ENCODE peak calls at places on chromosomes 11 and 22, in four cellular contexts. K is upper lobe of left lung, E is PC-3, G is body of pancreas. Q is an unnamed sample. For H3K9me3, the result is how much of the 10 kb centered on the place peaks cover.

GRCh38 chr11:27468643-27469332 is 3.8 kb downstream of the LGR4 start:
- DNase-seq in K (no peak), G (peak), E (peak), Q (no peak)

GRCh38 chr22:30320021-30320556 is 6.7 kb downstream of the TBC1D10A start:
- DNase-seq in E (no peak), G (no peak), K (no peak), Q (no peak)

GRCh38 chr22:43110927-43111623 is 525 bp downstream of the BIK start:
- DNase-seq in E (peak), G (peak), K (peak), Q (peak)

GRCh38 chr11:64267207-64267945 is 16.0 kb downstream of the PLCB3 start:
- DNase-seq in G (no peak), K (no peak), E (no peak), Q (no peak)

GRCh38 chr22:34993548-34993947 is 72.4 kb upstream of the ISX start:
- DNase-seq in G (peak), E (no peak), K (no peak), Q (no peak)

GRCh38 chr11:58757449-58757848 is 25.7 kb upstream of the GLYAT start:
- DNase-seq in E (no peak), K (no peak), G (no peak), Q (no peak)

GRCh38 chr22:22167791-22168189 is 76.8 kb upstream of the VPREB1 start:
- DNase-seq in K (no peak), E (no peak), G (no peak), Q (no peak)

GRCh38 chr22:27212617-27213177 is 555.3 kb downstream of the MIAT start:
- DNase-seq in E (no peak), K (peak), G (peak), Q (no peak)

GRCh38 chr11:65013692-65014145 is 241 bp upstream of the ARL2 start:
- DNase-seq in K (peak), E (peak), G (peak), Q (peak)

GRCh38 chr22:30038219-30038618 is 42.0 kb upstream of the HORMAD2 start:
- DNase-seq in K (no peak), E (peak), G (peak), Q (no peak)

GRCh38 chr11:83914995-83915394 is 628.8 kb upstream of the CCDC90B start:
- DNase-seq in G (no peak), K (no peak), E (no peak), Q (no peak)

GRCh38 chr11:10730151-10730550 is 20.9 kb upstream of the CTR9 start:
- DNase-seq in G (no peak), K (no peak), E (no peak), Q (no peak)

GRCh38 chr11:60130496-60130895 is 42.0 kb downstream of the MS4A2 start:
- DNase-seq in K (no peak), G (peak), E (peak), Q (no peak)

GRCh38 chr11:65316311-65316978 is 1.8 kb downstream of the CDC42EP2 start:
- DNase-seq in G (no peak), E (peak), K (peak), Q (no peak)

GRCh38 chr11:131866535-131867400 is 496.4 kb downstream of the NTM start:
- DNase-seq in K (no peak), E (no peak), G (no peak), Q (no peak)

GRCh38 chr22:32932176-32932575 is 126.0 kb downstream of the SYN3 start:
- DNase-seq in E (no peak), G (no peak), K (no peak), Q (no peak)

GRCh38 chr11:85826096-85826855 is 15.3 kb upstream of the SYTL2 start:
- DNase-seq in E (peak), G (no peak), K (no peak), Q (no peak)

GRCh38 chr11:67401495-67402191 is at the start of gene PPP1CA:
- DNase-seq in E (peak), K (peak), G (peak), Q (peak)

GRCh38 chr11:75565221-75565814 is 3.3 kb downstream of the SERPINH1 start:
- DNase-seq in G (peak), K (peak), E (peak), Q (no peak)

GRCh38 chr22:27670701-27671412 is 130.7 kb downstream of the MN1 start:
- DNase-seq in G (peak), E (peak), K (peak), Q (no peak)

GRCh38 chr11:74015919-74016684 is 7.2 kb upstream of the UCP3 start:
- DNase-seq in K (no peak), E (no peak), G (no peak), Q (no peak)

GRCh38 chr22:29733362-29734322 is 13.8 kb downstream of the CABP7 start:
- DNase-seq in E (no peak), K (no peak), G (peak), Q (no peak)

GRCh38 chr11:122186439-122187080 is 70.5 kb upstream of the BLID start:
- DNase-seq in K (no peak), G (no peak), E (peak), Q (no peak)

GRCh38 chr11:28342704-28343103 is 234.5 kb downstream of the METTL15 start:
- DNase-seq in G (no peak), K (no peak), E (no peak), Q (no peak)

GRCh38 chr11:31106963-31107576 is 262.5 kb downstream of the DCDC1 start:
- DNase-seq in K (peak), G (peak), E (peak), Q (peak)

DNA sequence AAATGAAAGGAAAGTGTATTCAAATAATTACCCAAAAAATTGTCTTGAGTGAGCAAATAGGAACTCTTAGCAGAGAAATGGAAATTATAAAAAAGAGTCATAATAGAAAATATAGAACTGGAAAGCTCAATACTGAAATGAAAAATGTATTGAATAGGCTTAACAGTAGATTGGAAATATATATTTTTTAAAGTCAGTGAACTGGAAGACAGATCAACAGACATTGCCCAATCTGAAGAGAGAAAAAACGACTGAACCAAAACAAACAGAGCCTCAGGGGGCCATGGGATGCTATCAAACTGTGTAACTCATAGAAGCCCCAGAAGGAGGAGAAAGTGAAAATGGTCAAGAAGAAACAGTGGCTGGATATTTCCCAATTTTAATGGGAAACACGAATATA is 32.6 kb downstream of the TBX1 start:
- DNase-seq in K (no peak), E (no peak), G (no peak), Q (no peak)
- TF ChIP-seq CTCF in K (no peak), E (no peak), G (no peak), Q (no peak)

DNA sequence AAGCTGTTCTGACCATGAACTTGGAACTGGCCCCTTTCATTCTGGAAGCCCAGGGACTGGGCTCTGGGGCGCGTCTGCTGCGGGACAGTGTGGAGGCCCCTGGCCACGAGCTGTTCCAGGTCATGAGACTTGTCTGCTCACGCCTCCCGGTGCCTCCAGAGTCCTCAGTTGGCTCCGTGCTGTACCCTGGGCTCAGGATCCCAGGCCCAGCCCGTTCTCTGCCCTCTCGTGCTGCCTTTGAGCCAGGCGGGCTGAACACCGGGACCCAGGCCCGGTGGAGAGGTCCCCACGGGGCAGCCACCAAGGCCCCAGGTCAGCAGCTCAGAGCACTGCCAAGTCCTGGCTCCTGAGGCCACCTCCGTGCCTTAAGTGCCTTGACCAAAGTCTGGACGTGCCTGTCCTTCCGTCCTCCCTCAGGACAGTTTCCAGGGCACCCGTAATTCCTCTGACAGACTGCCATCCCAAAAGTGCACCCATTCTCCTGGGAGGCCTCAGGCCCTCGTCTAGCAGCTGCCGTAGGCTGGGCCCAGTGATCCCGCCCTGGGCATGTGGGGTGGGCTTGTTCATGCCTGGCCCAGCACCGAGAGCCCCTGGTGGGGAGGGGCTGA is 36.3 kb upstream of the PPARA start:
- DNase-seq in K (no peak), G (peak), E (no peak), Q (no peak)
- H3K27ac ChIP-seq in K (peak), G (peak), E (no peak), Q (no peak)

GRCh38 chr11:951507-951906 is 25.8 kb downstream of the AP2A2 start:
- DNase-seq in E (no peak), K (no peak), G (no peak), Q (no peak)
- H3K9me3 ChIP-seq in E (under half), K (under half), G (under half), Q (under half)

DNA sequence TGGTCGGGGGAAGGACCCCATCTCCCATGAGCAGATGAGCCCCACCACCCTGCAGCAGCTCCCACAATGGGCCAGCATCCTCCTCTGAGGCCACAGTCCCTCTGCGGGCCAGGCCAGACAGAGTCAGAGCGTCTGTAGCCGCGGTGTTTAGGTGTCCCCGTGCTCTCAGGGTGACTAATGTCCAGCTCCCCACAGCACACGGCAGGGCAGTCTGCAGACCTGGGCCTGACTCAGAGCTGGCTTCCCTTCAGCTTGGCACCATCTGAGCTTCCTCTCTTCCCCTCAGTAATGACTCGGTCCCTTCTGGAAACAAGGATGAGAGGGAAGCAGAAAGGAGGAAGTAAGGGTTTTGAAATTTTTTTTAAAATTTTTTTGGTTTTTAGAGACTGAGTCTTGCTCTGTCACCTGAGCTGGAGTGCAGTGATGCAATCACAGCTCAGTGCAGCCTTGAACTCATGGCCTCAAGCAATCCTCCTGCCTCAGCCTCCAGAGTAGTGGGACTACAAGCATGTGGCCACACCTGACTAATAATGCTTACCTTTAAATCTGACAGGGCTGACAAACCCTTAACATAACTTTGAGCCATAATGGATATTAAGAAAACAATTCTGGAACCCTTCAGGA is 28.5 kb downstream of the LRRC74B start:
- DNase-seq in K (peak), G (no peak), E (peak), Q (no peak)
- TF ChIP-seq CTCF in K (no peak), G (no peak), E (no peak), Q (no peak)

GRCh38 chr11:61778920-61779650 is 13.3 kb downstream of the TMEM258 start:
- DNase-seq in K (no peak), G (no peak), E (no peak), Q (no peak)

GRCh38 chr11:61777234-61778090 is 14.9 kb downstream of the TMEM258 start:
- DNase-seq in G (peak), E (no peak), K (peak), Q (peak)

GRCh38 chr11:61779666-61780525 is 12.5 kb downstream of the TMEM258 start:
- DNase-seq in E (no peak), K (no peak), G (no peak), Q (no peak)

GRCh38 chr11:61776561-61777075 is 15.8 kb downstream of the TMEM258 start:
- DNase-seq in K (peak), G (peak), E (peak), Q (peak)

GRCh38 chr11:61778357-61778886 is 14.0 kb downstream of the TMEM258 start:
- DNase-seq in E (no peak), G (no peak), K (no peak), Q (no peak)
- H3K27ac ChIP-seq in E (no peak), G (no peak), K (no peak), Q (no peak)

GRCh38 chr11:2647167-2647566 is 52.6 kb downstream of the KCNQ1OT1 start:
- DNase-seq in G (no peak), E (no peak), K (no peak), Q (no peak)
- H3K9me3 ChIP-seq in G (half or more), E (under half), K (under half), Q (half or more)

GRCh38 chr11:7577883-7578242 is 64.1 kb downstream of the PPFIBP2 start:
- DNase-seq in K (no peak), G (no peak), E (peak), Q (no peak)

GRCh38 chr11:7577226-7577882 is 63.6 kb downstream of the PPFIBP2 start:
- DNase-seq in K (peak), G (no peak), E (no peak), Q (no peak)

GRCh38 chr11:7575841-7576451 is 62.1 kb downstream of the PPFIBP2 start:
- DNase-seq in E (peak), G (peak), K (peak), Q (peak)

GRCh38 chr11:7578276-7578955 is 64.6 kb downstream of the PPFIBP2 start:
- DNase-seq in E (no peak), K (no peak), G (no peak), Q (no peak)

DNA sequence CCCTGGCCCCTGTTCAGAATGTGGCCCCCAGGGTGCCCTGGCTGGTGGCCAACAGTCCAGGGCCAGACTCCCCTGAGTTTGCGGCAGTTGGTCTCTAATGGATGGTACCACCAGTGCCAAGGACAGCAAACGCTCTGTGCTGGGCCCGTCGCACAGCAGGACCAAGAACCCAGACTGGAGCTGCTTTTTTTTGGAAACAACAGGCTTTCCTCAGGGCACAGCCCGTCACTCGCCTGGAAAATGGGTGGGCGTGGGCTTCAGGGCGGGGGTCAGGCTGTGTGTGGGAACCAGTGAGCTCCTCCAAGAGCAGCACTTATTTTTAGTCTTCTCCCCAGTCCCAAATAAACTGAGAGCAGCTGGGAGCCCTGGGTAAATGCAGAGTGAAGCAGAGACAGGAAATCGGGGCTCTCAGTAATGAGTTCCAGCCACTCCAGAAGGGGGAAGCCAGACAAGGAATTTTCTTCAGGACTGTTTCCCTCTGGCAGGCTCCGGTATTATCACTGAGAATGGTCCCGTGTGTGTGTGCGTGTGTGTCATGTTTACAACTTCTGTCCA is 62.9 kb downstream of the PPFIBP2 start:
- DNase-seq in G (no peak), E (no peak), K (no peak), Q (no peak)
- TF ChIP-seq CTCF in G (no peak), E (no peak), K (no peak), Q (no peak)

GRCh38 chr22:37138879-37139561 is 10.7 kb downstream of the IL2RB start:
- DNase-seq in G (no peak), E (no peak), K (no peak), Q (no peak)

GRCh38 chr22:37135023-37135422 is 14.7 kb downstream of the IL2RB start:
- DNase-seq in K (no peak), E (no peak), G (no peak), Q (no peak)

GRCh38 chr22:37137903-37138665 is 11.6 kb downstream of the IL2RB start:
- DNase-seq in G (no peak), E (no peak), K (no peak), Q (no peak)

GRCh38 chr22:37139762-37140161 is 10.0 kb downstream of the IL2RB start:
- DNase-seq in K (no peak), G (no peak), E (no peak), Q (no peak)

GRCh38 chr22:37137131-37137530 is 12.6 kb downstream of the IL2RB start:
- DNase-seq in G (no peak), E (no peak), K (no peak), Q (no peak)
- H3K27ac ChIP-seq in G (no peak), E (no peak), K (no peak), Q (no peak)

DNA sequence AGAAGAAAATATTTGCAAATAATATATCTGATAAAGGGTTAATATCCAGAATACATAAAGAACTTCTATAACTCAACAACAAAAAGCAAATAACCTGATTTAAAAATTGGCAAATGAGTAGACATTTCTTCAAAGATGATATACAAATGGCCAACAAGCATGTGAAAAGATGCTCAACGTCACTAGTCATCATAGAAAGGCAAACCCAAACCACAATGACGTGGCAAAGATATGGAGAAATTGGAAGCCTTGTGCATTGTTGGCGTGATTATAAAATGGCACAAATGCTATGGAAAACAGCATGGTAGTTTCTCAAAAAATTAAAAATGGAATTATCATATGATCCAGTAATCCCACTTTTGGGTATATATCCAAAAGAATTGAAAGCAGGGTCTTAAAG is 466.3 kb downstream of the TBC1D22A start:
- DNase-seq in K (no peak), E (no peak), G (no peak), Q (no peak)
- H3K9me3 ChIP-seq in K (under half), E (under half), G (under half), Q (under half)

Q was measured in CD4-positive, alpha-beta T cell.